ENCODE peak calls at places on chromosome 22, in six cellular contexts. R, K, T, L, E and F are unnamed samples.

GRCh38 chr22:43529461-43529860 is 117.6 kb downstream of the MPPED1 start:
- DNase-seq in R (peak), K (no peak), T (no peak), L (no peak), E (no peak), F (no peak)

GRCh38 chr22:20084547-20085413 is 4.7 kb downstream of the DGCR8 start:
- DNase-seq in R (peak), K (no peak), T (no peak), L (peak), E (peak), F (peak)

GRCh38 chr22:43419371-43420080 is 7.7 kb downstream of the MPPED1 start:
- DNase-seq in R (no peak), K (no peak), T (no peak), L (no peak), E (no peak), F (no peak)

GRCh38 chr22:20606041-20606783 is 98.8 kb downstream of the MED15 start:
- DNase-seq in R (peak), K (peak), T (no peak), L (peak), E (peak), F (peak)

GRCh38 chr22:25013634-25014033 is 61.1 kb downstream of the KIAA1671 start:
- DNase-seq in R (no peak), K (peak), T (peak), L (no peak), E (no peak), F (no peak)

GRCh38 chr22:25357056-25357455 is 137.6 kb downstream of the CRYBB2 start:
- DNase-seq in R (peak), K (no peak), T (no peak), L (no peak), E (no peak), F (no peak)

GRCh38 chr22:39242809-39243442 is 1.9 kb downstream of the PDGFB start:
- DNase-seq in R (no peak), K (peak), T (no peak), L (no peak), E (peak), F (no peak)

GRCh38 chr22:27381552-27381951 is 420.0 kb downstream of the MN1 start:
- DNase-seq in R (no peak), K (no peak), T (no peak), L (no peak), E (no peak), F (no peak)

GRCh38 chr22:36351921-36352774 is 35.6 kb downstream of the MYH9 start:
- DNase-seq in R (peak), K (peak), T (no peak), L (peak), E (no peak), F (no peak)

GRCh38 chr22:44933829-44934735 is 75.7 kb downstream of the PHF21B start:
- DNase-seq in R (peak), K (no peak), T (no peak), L (no peak), E (no peak), F (no peak)

GRCh38 chr22:26656896-26657851 is at the start of gene MIAT:
- DNase-seq in R (no peak), K (no peak), T (no peak), L (no peak), E (peak), F (peak)

GRCh38 chr22:20591660-20592310 is 84.4 kb downstream of the MED15 start:
- DNase-seq in R (no peak), K (no peak), T (no peak), L (no peak), E (peak), F (no peak)

GRCh38 chr22:47144076-47144765 is 381.8 kb downstream of the TBC1D22A start:
- DNase-seq in R (no peak), K (no peak), T (no peak), L (no peak), E (no peak), F (no peak)
- TF ChIP-seq CTCF in R (no peak), K (no peak), T (no peak), L (no peak), E (no peak), F (no peak)

DNA sequence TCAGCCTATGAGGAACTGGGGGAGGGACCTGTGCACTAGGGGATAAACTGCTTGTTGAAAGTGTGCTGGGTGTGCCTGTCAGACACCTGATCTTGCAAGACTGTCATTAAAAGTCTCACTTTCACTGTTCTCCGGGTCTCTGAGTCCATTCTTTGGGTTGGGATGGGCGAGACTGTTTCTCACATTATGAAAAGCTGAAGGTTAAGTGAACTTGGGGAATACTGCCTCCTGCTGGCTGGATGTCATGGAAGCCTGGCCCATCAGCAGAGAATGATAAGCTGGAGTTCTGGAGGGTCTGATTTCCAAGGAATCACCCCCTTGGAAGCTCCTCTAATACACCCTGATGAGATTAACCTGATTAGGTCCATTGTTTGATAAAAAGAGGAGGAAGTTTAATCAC is 9.0 kb upstream of the VPREB1 start:
- DNase-seq in R (no peak), K (peak), T (no peak), L (peak), E (peak), F (peak)
- TF ChIP-seq CTCF in R (peak), K (peak), T (peak), L (peak), E (peak), F (peak)

DNA sequence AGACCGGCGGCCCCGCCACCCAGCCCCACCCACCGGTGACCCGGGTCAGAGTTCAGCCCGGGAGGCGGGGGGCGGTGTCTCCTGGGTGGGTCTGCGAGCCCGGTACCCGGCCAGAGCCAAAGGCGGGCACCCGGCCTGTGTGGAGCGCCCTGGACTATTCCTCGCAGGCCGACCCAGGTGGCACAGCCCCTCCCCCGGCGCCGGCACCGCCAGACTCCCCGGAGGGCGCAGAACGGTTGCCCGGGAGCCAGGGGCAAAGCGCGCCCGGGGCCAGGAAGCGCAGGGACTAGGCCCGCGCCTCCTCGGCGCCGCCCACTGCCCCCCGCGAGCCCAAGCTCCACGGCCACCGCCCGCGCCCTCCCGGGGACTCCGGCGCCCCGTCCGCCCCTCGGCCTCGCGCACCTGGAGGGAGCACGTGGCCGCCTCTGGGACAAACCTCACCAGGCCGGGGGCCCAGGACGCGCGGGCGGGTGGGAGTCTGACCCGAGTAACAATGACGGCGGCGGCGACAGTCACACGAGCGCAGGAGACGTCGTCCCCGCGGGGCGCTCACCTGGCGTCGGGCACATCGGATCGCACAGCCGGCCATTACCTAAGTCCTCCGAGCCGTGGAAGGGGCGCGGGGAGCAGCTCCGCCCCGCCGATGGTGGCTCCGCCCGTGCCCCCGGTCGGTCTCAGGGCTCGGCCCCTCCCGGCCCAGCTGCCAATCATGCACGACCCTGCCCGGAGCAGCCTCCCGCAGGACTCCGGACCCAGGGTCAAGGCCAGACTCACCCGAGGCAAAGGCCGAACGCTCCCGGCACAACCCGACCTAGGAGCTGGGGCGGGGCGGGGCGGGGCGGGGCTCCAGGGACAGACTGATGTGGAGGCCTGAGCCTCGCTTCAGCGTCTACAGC is 7.5 kb downstream of the PLXNB2 start:
- DNase-seq in R (no peak), K (no peak), T (no peak), L (no peak), E (peak), F (peak)
- TF ChIP-seq CTCF in R (no peak), K (no peak), T (no peak), L (no peak), E (no peak), F (no peak)

GRCh38 chr22:42074153-42074750 is at the start of gene PHETA2:
- DNase-seq in R (peak), K (no peak), T (peak), L (no peak), E (peak), F (peak)
- TF ChIP-seq CTCF in R (no peak), K (peak), T (peak), L (no peak), E (peak), F (peak)